ENCODE peak calls at places on chromosomes 12 and 14, in four cellular contexts. Z is cardiac muscle cell, N is uterus, U is left lung. W is an unnamed sample. For H3K27me3 and H3K4me1, the result is how much of the 10 kb centered on the place peaks cover.

GRCh38 chr14:69263364-69263763 is 3.4 kb downstream of the GALNT16 start:
- DNase-seq in N (peak), Z (no peak), U (no peak), W (no peak)

GRCh38 chr12:127162307-127162706 is 1104.7 kb upstream of the TMEM132C start:
- DNase-seq in N (no peak), U (no peak), Z (peak), W (no peak)

GRCh38 chr14:67718265-67718664 is 16.6 kb downstream of the RDH12 start:
- DNase-seq in N (no peak), Z (no peak), U (no peak), W (no peak)

GRCh38 chr12:130557876-130558770 is 158.0 kb downstream of the RIMBP2 start:
- DNase-seq in U (no peak), N (no peak), Z (no peak), W (no peak)

GRCh38 chr12:64912501-64912900 is 88.1 kb downstream of the TBC1D30 start:
- DNase-seq in Z (no peak), N (peak), U (no peak), W (no peak)

GRCh38 chr12:9741726-9742125 is 8.8 kb upstream of the CLECL1 start:
- DNase-seq in Z (no peak), U (no peak), N (no peak), W (no peak)

GRCh38 chr14:93035917-93036651 is 79.6 kb downstream of the ITPK1 start:
- DNase-seq in U (no peak), N (peak), Z (peak), W (no peak)

GRCh38 chr14:75247286-75247922 is 31.2 kb upstream of the FOS start:
- DNase-seq in U (no peak), Z (no peak), N (no peak), W (no peak)

GRCh38 chr12:82486524-82487235 is 128.4 kb downstream of the METTL25 start:
- DNase-seq in N (no peak), U (no peak), Z (no peak), W (no peak)

GRCh38 chr12:85829391-85829790 is 6.8 kb downstream of the RASSF9 start:
- DNase-seq in N (no peak), Z (no peak), U (no peak), W (no peak)

GRCh38 chr12:79558924-79559469 is 131.8 kb downstream of the PAWR start:
- DNase-seq in Z (no peak), U (no peak), N (no peak), W (no peak)

GRCh38 chr12:76909290-76909689 is 30.5 kb upstream of the CSRP2 start:
- DNase-seq in Z (no peak), N (no peak), U (no peak), W (no peak)

GRCh38 chr12:23504043-23504442 is 445.4 kb downstream of the SOX5 start:
- DNase-seq in U (no peak), N (no peak), Z (no peak), W (no peak)

GRCh38 chr12:128813392-128813791 is 10.4 kb downstream of the SLC15A4 start:
- DNase-seq in Z (no peak), U (no peak), N (no peak), W (no peak)

GRCh38 chr12:26001530-26001929 is 43.0 kb downstream of the RASSF8 start:
- DNase-seq in U (no peak), Z (no peak), N (no peak), W (no peak)

GRCh38 chr14:37565550-37565949 is 29.5 kb downstream of the FOXA1 start:
- DNase-seq in U (no peak), Z (no peak), N (no peak), W (no peak)

GRCh38 chr12:12442548-12443071 is 85.7 kb downstream of the BORCS5 start:
- DNase-seq in N (no peak), U (no peak), Z (no peak), W (no peak)

GRCh38 chr14:101558739-101559240 is 2.5 kb upstream of the DIO3 start:
- DNase-seq in Z (no peak), U (no peak), N (no peak), W (no peak)

GRCh38 chr12:50197297-50197727 is 30.1 kb upstream of the CERS5 start:
- DNase-seq in N (no peak), U (no peak), Z (no peak), W (no peak)

GRCh38 chr12:71999795-72000194 is 61.1 kb downstream of the TPH2 start:
- DNase-seq in N (no peak), Z (no peak), U (no peak), W (no peak)

GRCh38 chr12:89363582-89363981 is 11.3 kb upstream of the DUSP6 start:
- DNase-seq in N (no peak), U (no peak), Z (no peak), W (no peak)

GRCh38 chr12:124702736-124703135 is 135.3 kb upstream of the NCOR2 start:
- DNase-seq in U (no peak), N (no peak), Z (no peak), W (no peak)

GRCh38 chr14:23430733-23431105 is 4.7 kb downstream of the MYH7 start:
- DNase-seq in Z (no peak), U (no peak), N (no peak), W (no peak)

DNA sequence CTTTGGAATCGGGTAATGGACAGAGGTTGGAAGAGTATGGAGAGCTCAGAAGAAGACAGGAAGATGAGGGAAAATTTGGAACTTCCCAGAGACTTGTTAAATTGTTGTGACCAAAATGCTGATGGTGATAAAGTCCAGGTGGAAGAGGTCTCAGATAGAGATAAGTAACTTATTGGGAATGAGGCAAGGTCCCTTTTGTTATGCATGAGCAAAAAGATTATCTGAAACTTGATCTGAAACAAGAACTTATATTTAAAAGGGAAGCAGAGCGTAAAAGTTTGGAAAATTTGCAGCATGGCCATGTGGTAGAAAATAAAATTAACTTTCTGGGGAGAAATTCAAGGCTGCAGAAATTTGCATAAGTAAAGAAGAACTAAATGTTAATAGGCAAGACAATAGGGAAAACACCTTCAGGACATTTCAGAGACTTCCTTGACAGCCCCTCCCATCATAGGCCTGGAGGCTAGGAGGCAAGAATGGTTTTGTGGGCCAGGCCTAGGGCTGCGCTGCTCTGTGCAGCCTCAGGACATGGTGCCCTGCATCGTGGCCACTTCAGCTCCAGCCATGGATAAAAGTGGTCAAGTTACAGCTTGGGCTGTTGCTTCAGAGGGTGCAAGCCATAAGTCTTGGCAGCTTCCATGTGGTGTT is 425.7 kb upstream of the PRICKLE1 start:
- DNase-seq in U (no peak), N (no peak), Z (no peak), W (no peak)
- H3K27me3 ChIP-seq in U (under half), N (under half), Z (under half), W (under half)

GRCh38 chr12:108647936-108648287 is 14.2 kb upstream of the SELPLG start:
- DNase-seq in N (no peak), Z (no peak), U (no peak), W (no peak)

GRCh38 chr12:108647199-108647935 is 13.7 kb upstream of the SELPLG start:
- DNase-seq in N (no peak), U (no peak), Z (no peak), W (no peak)

GRCh38 chr12:108649668-108650067 is 16.0 kb upstream of the SELPLG start:
- DNase-seq in N (no peak), U (no peak), Z (no peak), W (no peak)

GRCh38 chr12:108649126-108649525 is 15.4 kb upstream of the SELPLG start:
- DNase-seq in Z (no peak), U (no peak), N (no peak), W (no peak)

DNA sequence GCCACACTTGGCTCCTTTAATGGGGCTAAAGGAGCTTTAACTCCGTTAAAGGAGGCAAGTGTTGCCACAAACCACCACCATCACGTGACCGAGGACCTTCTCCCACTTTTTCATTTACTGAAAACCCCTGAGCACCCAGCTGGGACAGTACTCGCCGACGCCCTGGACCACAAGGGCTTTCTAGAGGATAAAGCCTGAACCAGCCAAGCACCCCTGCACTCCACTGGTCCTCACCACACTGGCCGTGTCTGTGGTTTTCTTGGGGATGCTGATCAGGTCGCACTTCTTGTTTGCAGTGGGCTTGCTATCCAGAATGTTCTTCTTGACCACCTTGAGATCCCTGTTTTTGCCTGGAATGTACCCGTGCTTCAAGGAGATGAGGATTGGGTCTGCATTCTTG is 14.7 kb upstream of the SELPLG start:
- DNase-seq in U (no peak), Z (no peak), N (no peak), W (no peak)
- H3K4me1 ChIP-seq in U (half or more), Z (under half), N (under half), W (under half)

DNA sequence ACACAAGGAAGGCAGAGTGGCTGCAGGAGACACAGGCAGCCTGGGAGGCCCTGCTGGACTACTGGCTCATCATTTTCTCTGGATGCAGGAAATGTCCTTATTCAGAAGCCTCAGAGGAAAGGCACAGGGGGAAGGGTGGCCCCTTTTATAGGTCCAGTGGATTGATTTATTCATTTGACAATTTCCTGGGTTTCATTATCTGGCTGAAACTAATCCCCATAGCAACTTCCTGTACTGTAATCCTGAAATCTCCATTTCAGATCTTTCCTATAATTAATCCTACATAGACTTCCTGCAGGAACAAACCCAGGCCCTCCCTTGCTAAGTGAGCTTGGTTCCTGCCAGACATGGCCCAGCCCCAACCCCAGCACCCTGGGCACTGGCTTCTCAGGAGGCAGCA is 23.0 kb downstream of the KRT76 start:
- DNase-seq in U (no peak), N (no peak), Z (no peak), W (no peak)
- H3K27me3 ChIP-seq in U (under half), N (under half), Z (under half), W (under half)

GRCh38 chr14:103527408-103528157 is 1.4 kb upstream of the TRMT61A start:
- DNase-seq in N (peak), Z (no peak), U (no peak), W (no peak)
- H3K4me1 ChIP-seq in N (under half), Z (under half), U (half or more), W (under half)